ENCODE peak calls at places on chromosomes 7 and 10, in five cellular contexts. P, S, B, Q and F are unnamed samples.

GRCh38 chr7:130721486-130722277 is 12.3 kb downstream of the KLF14 start:
- DNase-seq in P (peak), S (peak), B (peak), Q (no peak), F (peak)

GRCh38 chr7:22563115-22563514 is 63.1 kb upstream of the STEAP1B start:
- DNase-seq in P (no peak), S (no peak), B (no peak), Q (peak), F (no peak)

GRCh38 chr10:114038819-114039218 is 4.8 kb upstream of the ADRB1 start:
- DNase-seq in P (no peak), S (no peak), B (no peak), Q (no peak), F (no peak)

GRCh38 chr10:27744478-27745379 is 890 bp downstream of the MKX start:
- DNase-seq in P (peak), S (no peak), B (no peak), Q (peak), F (no peak)

GRCh38 chr10:22648547-22648961 is 65.8 kb downstream of the PIP4K2A start:
- DNase-seq in P (no peak), S (peak), B (peak), Q (no peak), F (peak)

GRCh38 chr10:10826125-10826524 is 191.5 kb upstream of the CELF2 start:
- DNase-seq in P (no peak), S (peak), B (peak), Q (no peak), F (no peak)

GRCh38 chr7:135286876-135287275 is 53.2 kb downstream of the STRA8 start:
- DNase-seq in P (no peak), S (no peak), B (no peak), Q (peak), F (no peak)

GRCh38 chr10:43218206-43218950 is 48.5 kb downstream of the RASGEF1A start:
- DNase-seq in P (peak), S (no peak), B (peak), Q (no peak), F (no peak)

GRCh38 chr7:71865169-71865568 is 547.0 kb downstream of the CALN1 start:
- DNase-seq in P (no peak), S (no peak), B (no peak), Q (no peak), F (no peak)

GRCh38 chr7:157840913-157841756 is 504.3 kb downstream of the DNAJB6 start:
- DNase-seq in P (peak), S (no peak), B (no peak), Q (no peak), F (no peak)

GRCh38 chr10:24208661-24209420 is at the start of gene KIAA1217:
- DNase-seq in P (peak), S (no peak), B (no peak), Q (peak), F (no peak)

GRCh38 chr10:1359599-1359955 is 303.4 kb downstream of the WDR37 start:
- DNase-seq in P (peak), S (no peak), B (no peak), Q (no peak), F (no peak)

GRCh38 chr10:110858297-110858934 is 13.3 kb upstream of the PDCD4 start:
- DNase-seq in P (no peak), S (no peak), B (no peak), Q (no peak), F (no peak)

GRCh38 chr7:103240806-103241205 is 56.4 kb upstream of the PMPCB start:
- DNase-seq in P (no peak), S (no peak), B (no peak), Q (no peak), F (no peak)

GRCh38 chr10:31521432-31521831 is 202.4 kb downstream of the ZEB1 start:
- DNase-seq in P (no peak), S (no peak), B (no peak), Q (no peak), F (no peak)

GRCh38 chr10:129332476-129332875 is 134.6 kb upstream of the MGMT start:
- DNase-seq in P (no peak), S (no peak), B (no peak), Q (no peak), F (no peak)